ENCODE peak calls at places on chromosome 22, in four cellular contexts. D is HepG2, B is NCI-H345, Y is WTC11. G is an unnamed sample.
A peak's percentile ranks its signal among the peaks of the same experiment; 100 is the strongest.

GRCh38 chr22:38467438-38467903 is 425 bp upstream of the KDELR3 start:
- DNase-seq in B (no peak), D (no peak), Y (peak; percentile 48), G (no peak)

GRCh38 chr22:18031670-18032454 is 7.5 kb upstream of the MICAL3 start:
- DNase-seq in Y (no peak), B (peak; percentile 2), D (no peak), G (no peak)

GRCh38 chr22:25053153-25053805 is 100.8 kb downstream of the KIAA1671 start:
- DNase-seq in B (no peak), D (peak; percentile 63), Y (no peak), G (no peak)

GRCh38 chr22:23816552-23816976 is 22.2 kb downstream of the DERL3 start:
- DNase-seq in D (no peak), Y (no peak), B (no peak), G (no peak)

GRCh38 chr22:41636467-41636866 is 15.4 kb downstream of the XRCC6 start:
- DNase-seq in B (no peak), D (no peak), Y (no peak), G (no peak)

GRCh38 chr22:25111579-25112517 is 87.8 kb upstream of the CRYBB3 start:
- DNase-seq in B (no peak), D (no peak), Y (peak; percentile 23), G (peak; percentile 36)

GRCh38 chr22:24441406-24442351 is 14.3 kb downstream of the ADORA2A start:
- DNase-seq in Y (no peak), D (no peak), B (no peak), G (no peak)

GRCh38 chr22:19879996-19880785 is 25.5 kb upstream of the GNB1L start:
- DNase-seq in B (no peak), D (peak; percentile 12), Y (peak; percentile 10), G (no peak)

GRCh38 chr22:32979606-32980005 is 78.6 kb downstream of the SYN3 start:
- DNase-seq in D (peak; percentile 57), Y (no peak), B (no peak), G (no peak)

GRCh38 chr22:38257170-38257569 is 15.6 kb downstream of the TMEM184B start:
- DNase-seq in D (no peak), B (no peak), Y (no peak), G (no peak)

GRCh38 chr22:50180727-50181521 is 4.8 kb upstream of the TRABD start:
- DNase-seq in B (no peak), D (no peak), Y (no peak), G (no peak)

G was measured in WERI-Rb-1.